ENCODE peak calls at places on chromosome 6, in five cellular contexts. P, T, M, I and K are unnamed samples.

GRCh38 chr6:127192911-127193503 is 73.7 kb upstream of the RNF146 start:
- DNase-seq in P (no peak), T (no peak), M (no peak), I (no peak), K (no peak)

GRCh38 chr6:13392462-13392861 is 64.1 kb upstream of the TBC1D7 start:
- DNase-seq in P (no peak), T (no peak), M (no peak), I (no peak), K (no peak)

GRCh38 chr6:26022166-26022510 is 59.5 kb downstream of the TRIM38 start:
- DNase-seq in P (no peak), T (no peak), M (no peak), I (no peak), K (peak; percentile 76)

GRCh38 chr6:8442149-8442548 is 6.8 kb upstream of the SLC35B3 start:
- DNase-seq in P (no peak), T (no peak), M (no peak), I (no peak), K (no peak)

GRCh38 chr6:112906737-112907136 is 559.6 kb downstream of the RFPL4B start:
- DNase-seq in P (no peak), T (no peak), M (no peak), I (no peak), K (no peak)

GRCh38 chr6:122809671-122810070 is 20.6 kb downstream of the SMPDL3A start:
- DNase-seq in P (no peak), T (no peak), M (no peak), I (no peak), K (no peak)

GRCh38 chr6:47520282-47520681 is 42.7 kb downstream of the CD2AP start:
- DNase-seq in P (no peak), T (no peak), M (no peak), I (no peak), K (no peak)

GRCh38 chr6:90849686-90850085 is 262.8 kb upstream of the MAP3K7 start:
- DNase-seq in P (no peak), T (no peak), M (no peak), I (no peak), K (no peak)

GRCh38 chr6:71619836-71620235 is 266.5 kb upstream of the RIMS1 start:
- DNase-seq in P (no peak), T (no peak), M (no peak), I (no peak), K (no peak)

GRCh38 chr6:169452869-169453186 is 199.2 kb upstream of the THBS2 start:
- DNase-seq in P (no peak), T (no peak), M (no peak), I (no peak), K (no peak)

GRCh38 chr6:128499079-128499705 is 21.2 kb downstream of the PTPRK start:
- DNase-seq in P (no peak), T (no peak), M (no peak), I (no peak), K (no peak)

GRCh38 chr6:87045521-87046075 is 49.3 kb downstream of the CGA start:
- DNase-seq in P (no peak), T (no peak), M (no peak), I (no peak), K (no peak)

GRCh38 chr6:98808522-98809210 is 25.7 kb upstream of the POU3F2 start:
- DNase-seq in P (no peak), T (no peak), M (no peak), I (no peak), K (no peak)

GRCh38 chr6:7505196-7505699 is 36.2 kb upstream of the DSP start:
- DNase-seq in P (no peak), T (no peak), M (no peak), I (peak; percentile 92), K (no peak)

GRCh38 chr6:44725070-44725469 is 337.6 kb downstream of the CDC5L start:
- DNase-seq in P (no peak), T (no peak), M (no peak), I (no peak), K (no peak)

GRCh38 chr6:16518265-16518664 is 243.0 kb downstream of the ATXN1 start:
- DNase-seq in P (no peak), T (no peak), M (no peak), I (no peak), K (no peak)

GRCh38 chr6:132907915-132908314 is 93.5 kb downstream of the RPS12 start:
- DNase-seq in P (no peak), T (no peak), M (no peak), I (no peak), K (no peak)

GRCh38 chr6:74671558-74672025 is 534.3 kb downstream of the COL12A1 start:
- DNase-seq in P (no peak), T (no peak), M (no peak), I (no peak), K (no peak)

DNA sequence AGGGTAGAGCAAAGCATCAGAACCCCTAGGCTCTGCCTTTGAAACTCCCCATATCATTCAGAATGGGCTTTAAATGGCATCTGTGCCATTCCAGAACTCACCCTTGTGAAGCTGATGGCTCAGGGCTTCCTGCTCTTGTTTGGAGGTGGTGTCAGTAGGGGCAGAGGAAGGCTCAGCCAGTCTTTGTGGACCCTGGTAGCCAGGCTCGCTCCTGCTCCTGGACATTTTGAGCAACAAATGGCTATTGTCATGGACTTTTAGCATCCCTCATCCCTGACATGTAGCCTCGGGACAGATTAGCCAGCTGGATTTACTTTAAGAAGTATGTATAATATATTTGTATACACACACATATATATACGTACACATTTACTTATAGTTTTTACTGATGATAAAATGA is 104.1 kb downstream of the UST start:
- DNase-seq in P (no peak), T (no peak), M (no peak), I (no peak), K (no peak)
- H3K27ac ChIP-seq in P (no peak overlapping the region), T (no peak overlapping the region), M (no peak overlapping the region), I (no peak overlapping the region), K (no peak overlapping the region)

GRCh38 chr6:28982476-28983266 is 22.4 kb downstream of the ZNF311 start:
- DNase-seq in P (no peak), T (no peak), M (no peak), I (no peak), K (peak; percentile 45)
- TF ChIP-seq CTCF in P (no peak), T (no peak), M (no peak), I (peak; percentile 13), K (peak; percentile 39)

DNA sequence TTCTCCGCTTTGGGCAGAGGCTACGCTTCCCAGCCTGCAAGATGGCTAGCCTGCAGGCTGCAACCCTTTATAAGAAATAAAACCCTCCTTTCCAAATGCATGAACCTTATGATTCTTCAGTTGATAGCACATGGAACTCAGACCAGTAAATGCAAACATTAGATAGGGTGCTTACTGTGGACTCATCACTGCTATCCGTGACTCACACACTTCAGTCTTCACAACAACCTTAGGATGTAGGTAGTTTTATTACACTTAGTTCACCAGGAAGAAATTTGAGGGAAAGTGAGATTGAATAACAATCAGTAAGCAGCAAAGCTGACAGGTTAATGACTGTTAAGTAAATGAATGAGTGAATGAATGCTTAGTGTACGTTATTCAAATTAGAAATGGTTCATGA is 14.8 kb downstream of the ALDH8A1 start:
- DNase-seq in P (no peak), T (no peak), M (no peak), I (no peak), K (no peak)
- H3K4me1 ChIP-seq in P (no peaks in the 10 kb centered on the region), T (no peaks in the 10 kb centered on the region), M (peaks cover 4% of the 10 kb centered on the region), I (no peaks in the 10 kb centered on the region), K (no peaks in the 10 kb centered on the region)

DNA sequence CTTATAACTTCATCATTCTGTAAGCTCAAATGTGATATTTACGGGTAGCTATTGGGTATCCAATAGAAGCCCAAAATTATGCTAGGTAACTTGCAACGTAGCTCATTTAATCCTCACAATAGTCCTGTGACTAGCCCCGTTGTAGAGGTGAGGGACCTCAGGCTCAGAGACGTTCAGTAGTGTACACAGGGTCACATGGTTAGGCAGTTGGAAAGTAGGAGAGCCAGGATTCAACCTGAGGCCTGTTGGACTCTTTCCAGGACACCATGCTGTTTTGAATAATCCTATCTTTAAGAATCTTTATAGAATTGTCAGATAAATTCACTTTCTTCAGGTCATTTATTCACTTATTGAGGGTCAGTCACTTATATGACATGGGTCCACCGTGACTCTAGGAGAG is 9.2 kb upstream of the ELOVL2 start:
- DNase-seq in P (no peak), T (no peak), M (no peak), I (no peak), K (no peak)
- H3K27ac ChIP-seq in P (no peak overlapping the region), T (no peak overlapping the region), M (no peak overlapping the region), I (no peak overlapping the region), K (no peak overlapping the region)

GRCh38 chr6:34566830-34567546 is 10.9 kb upstream of the SPDEF start:
- DNase-seq in P (no peak), T (no peak), M (no peak), I (no peak), K (no peak)

GRCh38 chr6:34568341-34568680 is 12.2 kb upstream of the SPDEF start:
- DNase-seq in P (no peak), T (no peak), M (no peak), I (no peak), K (no peak)

GRCh38 chr6:34564181-34564580 is 8.1 kb upstream of the SPDEF start:
- DNase-seq in P (no peak), T (no peak), M (no peak), I (no peak), K (no peak)

GRCh38 chr6:34563513-34563870 is 7.4 kb upstream of the SPDEF start:
- DNase-seq in P (no peak), T (no peak), M (no peak), I (no peak), K (no peak)

GRCh38 chr6:34565722-34566137 is 9.6 kb upstream of the SPDEF start:
- DNase-seq in P (no peak), T (no peak), M (no peak), I (no peak), K (no peak)
- TF ChIP-seq CTCF in P (no peak), T (no peak), M (no peak), I (no peak), K (no peak)